ENCODE peak calls at places on chromosomes 13 and 19, in four cellular contexts. Q is cardiac muscle cell, R is fibroblast of pulmonary artery, Y is tibial artery. M is an unnamed sample.

GRCh38 chr19:5627395-5627904 is 4.6 kb downstream of the SAFB start:
- DNase-seq in Q (no peak), Y (peak; percentile 78), R (no peak), M (peak; percentile 39)

GRCh38 chr13:114077938-114078335 is 54.5 kb downstream of the RASA3 start:
- DNase-seq in Y (no peak), R (peak; percentile 71), Q (no peak), M (peak; percentile 34)

GRCh38 chr13:21413013-21413412 is 46.1 kb downstream of the ZDHHC20 start:
- DNase-seq in Y (no peak), Q (no peak), R (no peak), M (no peak)

GRCh38 chr19:45526143-45526542 is 18.9 kb downstream of the VASP start:
- DNase-seq in Q (peak; percentile 86), R (peak; percentile 68), Y (peak; percentile 56), M (peak; percentile 77)

GRCh38 chr13:84873951-84874350 is 925.3 kb downstream of the SLITRK6 start:
- DNase-seq in R (no peak), Y (no peak), Q (no peak), M (no peak)

GRCh38 chr13:77528834-77529500 is 6.5 kb upstream of the SCEL start:
- DNase-seq in Q (no peak), Y (no peak), R (no peak), M (no peak)

GRCh38 chr19:18386543-18387251 is 739 bp downstream of the GDF15 start:
- DNase-seq in Y (peak; percentile 67), Q (no peak), R (peak; percentile 58), M (no peak)

GRCh38 chr13:28138756-28139470 is 568 bp downstream of the PAN3 start:
- DNase-seq in Q (peak; percentile 90), Y (peak; percentile 84), R (peak; percentile 96), M (peak; percentile 81)

GRCh38 chr13:108705031-108705430 is 75.6 kb downstream of the MYO16 start:
- DNase-seq in Y (no peak), Q (no peak), R (no peak), M (no peak)

GRCh38 chr19:55113570-55114039 is 3.8 kb downstream of the PPP1R12C start:
- DNase-seq in Q (peak; percentile 83), Y (peak; percentile 94), R (peak; percentile 94), M (peak; percentile 82)

GRCh38 chr19:42178791-42179500 is 38.5 kb downstream of the DEDD2 start:
- DNase-seq in Y (no peak), R (no peak), Q (peak; percentile 15), M (peak; percentile 53)
- TF ChIP-seq CTCF in Y (no peak), R (peak; percentile 42), Q (peak; percentile 38), M (peak; percentile 46)

DNA sequence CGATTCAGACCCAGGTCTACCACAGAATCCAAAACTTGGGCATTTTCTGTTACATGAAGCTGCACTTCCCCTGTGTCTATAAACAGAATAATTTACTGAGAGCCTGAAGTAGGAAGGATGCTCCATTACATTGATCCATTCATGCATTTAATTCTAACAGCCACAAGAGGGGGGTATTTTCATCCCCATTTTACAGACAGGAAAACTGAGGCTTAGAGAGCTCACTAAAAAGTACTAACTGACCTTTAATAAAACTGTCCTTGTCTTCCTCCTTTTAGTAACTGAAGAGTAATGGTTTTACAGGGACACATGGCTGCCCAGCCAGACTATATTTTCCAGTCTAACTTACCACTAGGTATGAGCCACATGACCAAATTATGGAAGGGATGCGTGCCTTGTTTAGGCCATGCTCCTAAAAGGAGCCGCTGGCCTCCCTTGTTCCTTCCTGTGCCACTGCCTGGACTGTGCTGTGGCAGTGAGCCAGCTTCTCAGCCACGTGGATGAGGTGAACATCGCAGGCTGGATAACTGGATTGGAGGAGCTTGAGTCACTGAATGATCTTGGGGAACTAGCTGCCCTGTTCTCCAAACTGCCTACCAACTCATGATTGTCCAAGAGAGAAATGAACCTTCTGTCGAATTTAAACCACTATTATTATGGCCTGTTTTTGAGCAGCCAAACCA is 108.3 kb downstream of the DOCK9 start:
- DNase-seq in Q (no peak), Y (no peak), R (peak; percentile 33), M (no peak)
- TF ChIP-seq CTCF in Q (no peak), Y (no peak), R (peak; percentile 26), M (no peak)

DNA sequence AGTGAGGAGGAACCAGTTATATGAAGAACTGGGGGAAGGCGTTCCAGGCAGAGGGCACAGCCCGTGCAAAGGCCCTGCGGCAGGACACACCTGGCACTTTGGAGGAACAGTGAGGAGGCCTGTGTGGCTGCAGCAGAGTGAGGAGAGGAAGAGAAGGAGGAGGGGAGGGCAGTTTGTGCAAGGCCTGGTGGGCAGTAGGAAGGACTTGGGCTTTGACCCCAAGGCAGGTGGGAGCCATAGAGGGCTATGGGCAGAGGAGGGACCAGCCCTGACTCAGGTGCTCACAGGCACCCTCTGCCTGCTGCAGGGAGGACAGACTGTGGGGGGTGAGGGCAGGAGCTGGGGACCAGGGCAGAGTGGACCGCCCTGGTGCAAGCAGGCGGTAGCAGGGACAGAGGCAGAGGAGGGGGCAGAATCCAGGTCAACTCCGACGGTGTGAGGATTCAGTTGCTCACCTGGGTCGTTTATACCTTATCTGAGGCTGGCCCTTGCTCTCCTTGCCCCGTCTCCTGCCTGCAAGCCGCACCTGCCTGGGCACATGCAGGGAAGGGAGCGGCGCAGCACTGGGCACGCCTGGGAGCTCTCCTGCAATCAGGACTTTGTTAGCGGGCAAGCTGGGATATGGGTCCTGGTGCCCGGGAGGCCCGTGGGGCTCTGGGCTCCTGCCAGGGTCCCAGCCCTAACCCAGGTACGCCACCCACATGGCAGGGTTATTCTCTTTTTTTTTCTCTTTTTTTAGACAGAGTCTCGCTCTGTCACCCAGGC is 34.8 kb downstream of the NFIC start:
- DNase-seq in Q (no peak), Y (no peak), R (no peak), M (no peak)
- TF ChIP-seq CTCF in Q (no peak), Y (no peak), R (no peak), M (no peak)

GRCh38 chr13:80361883-80362327 is 21.0 kb upstream of the SPRY2 start:
- DNase-seq in Y (no peak), R (no peak), Q (peak; percentile 83), M (peak; percentile 5)
- TF ChIP-seq CTCF in Y (no peak), R (no peak), Q (no peak), M (no peak)

GRCh38 chr13:19622189-19622588 is 11.3 kb upstream of the MPHOSPH8 start:
- DNase-seq in Y (no peak), Q (no peak), R (no peak), M (no peak)

GRCh38 chr13:19618925-19619324 is 14.5 kb upstream of the MPHOSPH8 start:
- DNase-seq in R (peak; percentile 57), Y (no peak), Q (no peak), M (peak; percentile 6)
- TF ChIP-seq CTCF in R (peak; percentile 78), Y (no peak), Q (peak; percentile 80), M (peak; percentile 11)

M was measured in nephron progenitor cell.